ENCODE peak calls at places on chromosomes 2 and 18, in five cellular contexts. Q is CD4-positive, alpha-beta T cell; N is neural crest cell; L is nephron progenitor cell; O is dorsolateral prefrontal cortex. V is an unnamed sample.

GRCh38 chr2:45390433-45390832 is 220.6 kb downstream of the SRBD1 start:
- DNase-seq in N (no peak), O (no peak), Q (no peak), L (no peak), V (no peak)

GRCh38 chr18:79567481-79568147 is 112.0 kb upstream of the CTDP1 start:
- DNase-seq in N (no peak), L (peak; percentile 78), Q (no peak), O (no peak), V (no peak)

GRCh38 chr18:24928479-24928878 is 423.5 kb downstream of the ZNF521 start:
- DNase-seq in L (no peak), Q (no peak), N (no peak), O (no peak), V (no peak)

GRCh38 chr2:96085541-96086355 is 30.6 kb downstream of the ADRA2B start:
- DNase-seq in O (no peak), L (no peak), N (no peak), Q (no peak), V (no peak)

GRCh38 chr2:168465594-168465993 is 9.5 kb downstream of the CERS6 start:
- DNase-seq in L (no peak), N (no peak), O (no peak), Q (no peak), V (no peak)

GRCh38 chr18:68763082-68763481 is 34.8 kb upstream of the CCDC102B start:
- DNase-seq in N (no peak), Q (no peak), O (no peak), L (no peak), V (no peak)

GRCh38 chr2:101096619-101097142 is 54.5 kb downstream of the TBC1D8 start:
- DNase-seq in O (no peak), L (no peak), N (no peak), Q (no peak), V (no peak)

GRCh38 chr2:158099716-158100115 is 2.0 kb upstream of the UPP2 start:
- DNase-seq in Q (no peak), O (no peak), N (no peak), L (no peak), V (no peak)

GRCh38 chr2:74206180-74206688 is 7.8 kb downstream of the MTHFD2 start:
- DNase-seq in N (no peak), O (no peak), L (no peak), Q (peak; percentile 14), V (no peak)

GRCh38 chr2:222859786-222860726 is 780 bp upstream of the ACSL3 start:
- DNase-seq in L (peak; percentile 10), N (no peak), Q (no peak), O (no peak), V (no peak)

GRCh38 chr2:11303290-11304013 is 41.0 kb downstream of the ROCK2 start:
- DNase-seq in L (no peak), O (no peak), Q (no peak), N (no peak), V (no peak)

GRCh38 chr2:209456489-209456888 is 32.6 kb downstream of the MAP2 start:
- DNase-seq in N (no peak), L (no peak), O (no peak), Q (no peak), V (no peak)

GRCh38 chr18:75241705-75242104 is 31.1 kb downstream of the TSHZ1 start:
- DNase-seq in L (no peak), N (no peak), Q (no peak), O (no peak), V (no peak)

GRCh38 chr2:159658887-159659437 is 42.6 kb upstream of the BAZ2B start:
- DNase-seq in Q (no peak), N (no peak), O (no peak), L (no peak), V (no peak)

GRCh38 chr2:39128919-39129391 is 8.1 kb upstream of the SOS1 start:
- DNase-seq in O (no peak), Q (peak; percentile 32), N (no peak), L (no peak), V (no peak)

GRCh38 chr2:65379721-65380171 is 52.7 kb downstream of the SPRED2 start:
- DNase-seq in N (no peak), Q (no peak), L (no peak), O (no peak), V (no peak)

GRCh38 chr2:12549641-12550040 is 167.1 kb upstream of the TRIB2 start:
- DNase-seq in L (no peak), N (no peak), Q (no peak), O (no peak), V (no peak)

GRCh38 chr2:187228986-187229385 is 219.1 kb downstream of the CALCRL start:
- DNase-seq in Q (no peak), O (no peak), L (no peak), N (no peak), V (no peak)

GRCh38 chr2:177783835-177784448 is 288.6 kb downstream of the PDE11A start:
- DNase-seq in N (no peak), Q (no peak), L (no peak), O (no peak), V (no peak)

GRCh38 chr2:234111523-234111922 is 61.0 kb downstream of the SPP2 start:
- DNase-seq in L (no peak), N (no peak), Q (no peak), O (no peak), V (no peak)

GRCh38 chr2:27537287-27537686 is 40.6 kb downstream of the GCKR start:
- DNase-seq in O (no peak), Q (no peak), L (no peak), N (no peak), V (no peak)

GRCh38 chr2:59150430-59150829 is 909.3 kb upstream of the FANCL start:
- DNase-seq in N (no peak), L (no peak), O (no peak), Q (no peak), V (no peak)

GRCh38 chr18:49838381-49838780 is 25.0 kb upstream of the ACAA2 start:
- DNase-seq in L (no peak), O (no peak), Q (no peak), N (no peak), V (no peak)

GRCh38 chr2:78262713-78263375 is 740.7 kb upstream of the LRRTM4 start:
- DNase-seq in L (no peak), N (no peak), Q (no peak), O (no peak), V (no peak)

GRCh38 chr18:31740180-31740579 is 20.5 kb downstream of the SLC25A52 start:
- DNase-seq in O (no peak), N (no peak), Q (no peak), L (no peak), V (no peak)

GRCh38 chr2:136874258-136874657 is 108.9 kb downstream of the THSD7B start:
- DNase-seq in N (no peak), L (no peak), O (no peak), Q (no peak), V (no peak)

GRCh38 chr2:230944804-230945372 is 19.8 kb upstream of the GPR55 start:
- DNase-seq in N (no peak), Q (no peak), O (no peak), L (no peak), V (no peak)

GRCh38 chr2:149418065-149418464 is 87.7 kb downstream of the LYPD6 start:
- DNase-seq in O (no peak), L (no peak), Q (no peak), N (no peak), V (no peak)

GRCh38 chr2:135662088-135662487 is 79.6 kb upstream of the UBXN4 start:
- DNase-seq in Q (no peak), L (no peak), O (no peak), N (no peak), V (no peak)

GRCh38 chr2:168490015-168490874 is 34.2 kb downstream of the CERS6 start:
- DNase-seq in Q (peak; percentile 9), O (no peak), N (no peak), L (no peak), V (no peak)

GRCh38 chr2:201448701-201449100 is 2.6 kb downstream of the TRAK2 start:
- DNase-seq in Q (peak; percentile 16), L (no peak), O (no peak), N (no peak), V (no peak)

GRCh38 chr2:238174701-238175100 is 15.9 kb downstream of the ERFE start:
- DNase-seq in Q (no peak), O (no peak), L (no peak), N (no peak), V (no peak)

GRCh38 chr2:119114266-119114665 is 44.3 kb downstream of the C1QL2 start:
- DNase-seq in N (no peak), L (no peak), Q (no peak), O (no peak), V (no peak)

GRCh38 chr2:186059096-186059495 is 320.5 kb downstream of the FSIP2 start:
- DNase-seq in N (no peak), Q (no peak), O (peak; percentile 23), L (no peak), V (no peak)

GRCh38 chr2:190618030-190618429 is 30.9 kb upstream of the NAB1 start:
- DNase-seq in Q (no peak), O (no peak), N (no peak), L (no peak), V (no peak)

GRCh38 chr2:163682695-163683094 is 53.1 kb downstream of the FIGN start:
- DNase-seq in O (no peak), L (no peak), Q (no peak), N (no peak), V (no peak)

GRCh38 chr2:97663626-97663961 is 250 bp downstream of the ACTR1B start:
- DNase-seq in N (no peak), Q (no peak), L (no peak), O (no peak), V (no peak)

V was measured in NCI-H524 treated with DMSO at 0.1 percent for 48 hours.